ENCODE peak calls at places on chromosomes 3 and 15, in five cellular contexts. H is OCI-LY7, L is GM23248, K is SK-N-SH, Q is HCT116. J is an unnamed sample. For H3K4me1, the result is how much of the 10 kb centered on the place peaks cover.

GRCh38 chr15:80550910-80551265 is 144.2 kb upstream of the ABHD17C start:
- DNase-seq in H (no peak), L (peak), K (no peak), Q (no peak), J (no peak)

GRCh38 chr15:84696757-84697156 is 19.2 kb downstream of the SEC11A start:
- DNase-seq in H (no peak), L (no peak), K (no peak), Q (no peak), J (no peak)

GRCh38 chr3:151421956-151422355 is 37.4 kb upstream of the P2RY12 start:
- DNase-seq in H (peak), L (no peak), K (no peak), Q (no peak), J (no peak)

GRCh38 chr15:55250392-55250791 is 39.2 kb downstream of the RAB27A start:
- DNase-seq in H (no peak), L (peak), K (no peak), Q (no peak), J (no peak)

GRCh38 chr15:61050844-61051569 is 178.1 kb downstream of the RORA start:
- DNase-seq in H (no peak), L (peak), K (no peak), Q (no peak), J (peak)

GRCh38 chr3:177385831-177386301 is 188.6 kb upstream of the TBL1XR1 start:
- DNase-seq in H (no peak), L (peak), K (no peak), Q (no peak), J (no peak)

GRCh38 chr15:80514071-80514780 is 110.0 kb downstream of the ARNT2 start:
- DNase-seq in H (no peak), L (peak), K (no peak), Q (no peak), J (no peak)

GRCh38 chr15:80601256-80601655 is 93.9 kb upstream of the ABHD17C start:
- DNase-seq in H (no peak), L (no peak), K (no peak), Q (no peak), J (no peak)

GRCh38 chr3:40070816-40071215 is 238.7 kb upstream of the EIF1B start:
- DNase-seq in H (no peak), L (peak), K (no peak), Q (no peak), J (no peak)

GRCh38 chr3:151265166-151265565 is 13.2 kb downstream of the P2RY14 start:
- DNase-seq in H (no peak), L (no peak), K (no peak), Q (no peak), J (no peak)

GRCh38 chr3:195909645-195910498 is 1.5 kb upstream of the TNK2 start:
- DNase-seq in H (peak), L (peak), K (peak), Q (peak), J (peak)

GRCh38 chr3:63814300-63814699 is 4.8 kb upstream of the C3orf49 start:
- DNase-seq in H (no peak), L (peak), K (no peak), Q (no peak), J (peak)

GRCh38 chr3:38004415-38005075 is 14.0 kb downstream of the VILL start:
- DNase-seq in H (peak), L (peak), K (peak), Q (peak), J (peak)

GRCh38 chr3:5017953-5018531 is 38.8 kb downstream of the BHLHE40 start:
- DNase-seq in H (no peak), L (peak), K (no peak), Q (no peak), J (peak)

GRCh38 chr3:42061711-42062408 is 29.3 kb upstream of the TRAK1 start:
- DNase-seq in H (no peak), L (peak), K (no peak), Q (peak), J (no peak)

GRCh38 chr15:90009301-90010063 is 8.4 kb downstream of the ZNF710 start:
- DNase-seq in H (no peak), L (no peak), K (no peak), Q (no peak), J (no peak)

GRCh38 chr15:55661431-55661830 is 73.3 kb upstream of the PYGO1 start:
- DNase-seq in H (no peak), L (no peak), K (no peak), Q (no peak), J (peak)

GRCh38 chr15:70902105-70902504 is 9.5 kb downstream of the LRRC49 start:
- DNase-seq in H (no peak), L (peak), K (no peak), Q (peak), J (no peak)

GRCh38 chr3:9809615-9810356 is at the start of gene TTLL3:
- DNase-seq in H (peak), L (peak), K (peak), Q (no peak), J (peak)

GRCh38 chr3:177729939-177730700 is 532.8 kb upstream of the TBL1XR1 start:
- DNase-seq in H (no peak), L (no peak), K (peak), Q (no peak), J (no peak)

GRCh38 chr15:57310876-57311275 is 65.4 kb upstream of the CGNL1 start:
- DNase-seq in H (no peak), L (no peak), K (no peak), Q (no peak), J (no peak)

GRCh38 chr15:57306305-57306943 is 69.9 kb upstream of the CGNL1 start:
- DNase-seq in H (peak), L (peak), K (peak), Q (peak), J (peak)

GRCh38 chr15:57305009-57305408 is 71.3 kb upstream of the CGNL1 start:
- DNase-seq in H (no peak), L (no peak), K (no peak), Q (no peak), J (no peak)

GRCh38 chr15:57306944-57307411 is 69.3 kb upstream of the CGNL1 start:
- DNase-seq in H (no peak), L (no peak), K (no peak), Q (no peak), J (no peak)

DNA sequence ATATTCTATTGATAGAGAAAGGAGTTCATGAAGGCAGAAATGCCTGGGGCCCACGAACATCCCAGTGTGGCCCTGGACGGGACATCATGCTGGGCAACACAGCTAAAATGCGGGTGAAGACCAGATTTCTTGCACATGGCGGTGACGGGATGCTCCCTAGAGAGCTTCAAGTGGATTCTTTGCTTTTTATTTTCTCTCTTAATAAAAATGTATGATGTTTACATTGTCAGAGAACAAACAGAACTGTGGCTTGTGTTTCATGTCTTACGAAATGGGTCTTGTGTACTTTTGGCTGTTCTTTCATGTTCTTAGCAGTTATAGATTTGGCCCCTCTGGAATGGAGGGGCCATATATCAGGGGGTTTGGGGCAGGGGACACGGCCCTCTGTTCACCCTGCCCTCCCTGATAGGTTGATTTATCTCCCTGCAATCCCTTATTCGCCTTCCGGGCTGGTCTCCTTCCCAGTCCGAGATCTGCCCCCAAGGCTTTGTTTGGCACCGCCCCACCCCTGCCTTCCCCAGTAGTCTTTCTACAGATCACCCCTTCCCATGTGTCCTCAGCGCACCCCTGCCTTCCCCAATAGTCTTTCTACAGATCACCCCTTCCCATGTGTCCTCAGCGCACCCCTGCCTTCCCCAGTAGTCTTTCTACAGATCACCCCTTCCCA is 68.6 kb upstream of the CGNL1 start:
- DNase-seq in H (no peak), L (no peak), K (no peak), Q (no peak), J (no peak)
- TF ChIP-seq EZH2phosphoT487 in H (no peak), L (no peak), K (no peak), Q (no peak), J (no peak)

DNA sequence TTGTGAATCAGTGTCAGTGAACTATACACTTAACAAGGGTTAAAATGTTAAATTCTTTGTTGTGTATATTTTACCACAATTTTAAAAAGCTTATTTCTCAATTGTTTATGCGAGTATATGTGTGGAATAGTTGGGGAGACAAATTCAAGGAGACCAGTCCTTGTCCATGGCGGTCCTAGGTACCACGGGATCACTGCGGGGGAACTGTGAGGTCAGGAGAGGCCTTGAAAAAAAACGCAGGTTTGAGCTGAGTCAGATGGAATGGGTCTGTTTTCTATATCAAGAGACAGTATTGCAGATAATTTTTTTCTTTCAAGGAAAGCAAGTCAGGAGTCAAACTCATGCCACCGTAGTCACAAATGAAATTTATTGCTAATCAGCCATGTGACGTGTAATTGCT is 18.5 kb downstream of the IGF1R start:
- DNase-seq in H (no peak), L (no peak), K (no peak), Q (no peak), J (no peak)
- H3K4me1 ChIP-seq in H (under half), L (under half), K (under half), Q (under half), J (under half)

GRCh38 chr3:191197761-191198160 is 1.3 kb upstream of the OSTN start:
- DNase-seq in H (no peak), L (no peak), K (no peak), Q (no peak), J (no peak)
- H3K27ac ChIP-seq in H (no peak), L (no peak), K (no peak), Q (no peak), J (no peak)

GRCh38 chr15:31392761-31393401 is 66.2 kb downstream of the KLF13 start:
- DNase-seq in H (peak), L (peak), K (no peak), Q (no peak), J (peak)
- TF ChIP-seq EZH2phosphoT487 in H (no peak), L (no peak), K (no peak), Q (no peak), J (peak)

DNA sequence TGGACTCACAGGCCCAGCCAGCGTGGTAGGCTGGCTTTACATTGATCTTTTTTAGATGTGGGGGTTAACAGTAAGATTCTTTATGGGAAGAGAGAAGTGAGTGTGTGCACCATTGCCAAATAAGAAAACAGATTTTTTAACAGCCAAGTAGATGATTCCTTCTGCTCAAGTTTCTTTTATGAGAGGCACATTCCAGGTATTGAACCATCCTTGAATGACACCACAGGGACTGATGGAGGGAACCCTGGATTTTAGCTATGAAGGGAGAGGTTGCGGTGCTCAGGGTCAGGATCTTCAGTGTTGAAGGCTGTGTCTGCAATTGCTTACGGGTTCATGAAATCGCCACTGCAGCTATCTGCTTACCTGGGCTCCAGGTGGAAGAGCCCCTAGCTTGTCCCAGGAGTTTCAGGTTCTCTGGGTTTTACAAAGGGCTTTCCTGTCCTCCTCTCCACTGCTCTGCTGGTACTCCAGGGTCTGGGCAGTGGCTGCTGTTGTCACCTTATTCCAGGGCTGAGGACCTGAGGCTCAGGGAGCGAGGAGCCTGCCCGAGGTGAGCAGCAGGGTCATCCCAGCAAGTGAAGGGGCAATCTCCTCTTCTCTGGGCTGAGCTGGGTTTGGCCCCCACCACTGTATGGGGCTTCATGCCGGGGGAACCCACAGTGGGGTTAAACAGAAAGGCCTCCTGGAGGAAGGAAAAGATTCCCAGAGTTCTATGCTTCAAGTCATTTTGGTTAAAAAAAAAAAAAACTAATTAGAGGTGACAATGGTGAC is 53.4 kb downstream of the SMAD6 start:
- DNase-seq in H (no peak), L (no peak), K (no peak), Q (no peak), J (no peak)
- H3K4me1 ChIP-seq in H (under half), L (under half), K (under half), Q (under half), J (under half)

GRCh38 chr15:72180771-72181324 is 16.7 kb downstream of the GRAMD2A start:
- DNase-seq in H (no peak), L (no peak), K (no peak), Q (no peak), J (no peak)

GRCh38 chr15:72182673-72183072 is 14.9 kb downstream of the GRAMD2A start:
- DNase-seq in H (no peak), L (no peak), K (no peak), Q (no peak), J (no peak)

GRCh38 chr15:72183781-72184164 is 13.8 kb downstream of the GRAMD2A start:
- DNase-seq in H (no peak), L (no peak), K (no peak), Q (no peak), J (no peak)

GRCh38 chr15:72182244-72182643 is 15.3 kb downstream of the GRAMD2A start:
- DNase-seq in H (no peak), L (no peak), K (no peak), Q (no peak), J (no peak)

GRCh38 chr15:72184165-72184811 is 13.3 kb downstream of the GRAMD2A start:
- DNase-seq in H (no peak), L (peak), K (peak), Q (peak), J (peak)
- H3K27ac ChIP-seq in H (no peak), L (no peak), K (no peak), Q (peak), J (no peak)

GRCh38 chr15:72785452-72786243 is 2.1 kb upstream of the ADPGK start:
- DNase-seq in H (no peak), L (peak), K (no peak), Q (no peak), J (no peak)
- TF ChIP-seq EZH2phosphoT487 in H (no peak), L (no peak), K (no peak), Q (no peak), J (no peak)

GRCh38 chr15:95929232-95929846 is 401.2 kb upstream of the NR2F2 start:
- DNase-seq in H (no peak), L (no peak), K (no peak), Q (no peak), J (no peak)
- H3K4me1 ChIP-seq in H (under half), L (under half), K (under half), Q (under half), J (under half)

GRCh38 chr3:11661827-11662226 is 18.1 kb upstream of the VGLL4 start:
- DNase-seq in H (no peak), L (peak), K (no peak), Q (no peak), J (no peak)

GRCh38 chr3:11661052-11661656 is 17.4 kb upstream of the VGLL4 start:
- DNase-seq in H (no peak), L (no peak), K (no peak), Q (no peak), J (no peak)

GRCh38 chr3:11660242-11660641 is 16.5 kb upstream of the VGLL4 start:
- DNase-seq in H (no peak), L (no peak), K (no peak), Q (no peak), J (no peak)

GRCh38 chr3:11665331-11665730 is 21.6 kb upstream of the VGLL4 start:
- DNase-seq in H (no peak), L (no peak), K (no peak), Q (no peak), J (no peak)

DNA sequence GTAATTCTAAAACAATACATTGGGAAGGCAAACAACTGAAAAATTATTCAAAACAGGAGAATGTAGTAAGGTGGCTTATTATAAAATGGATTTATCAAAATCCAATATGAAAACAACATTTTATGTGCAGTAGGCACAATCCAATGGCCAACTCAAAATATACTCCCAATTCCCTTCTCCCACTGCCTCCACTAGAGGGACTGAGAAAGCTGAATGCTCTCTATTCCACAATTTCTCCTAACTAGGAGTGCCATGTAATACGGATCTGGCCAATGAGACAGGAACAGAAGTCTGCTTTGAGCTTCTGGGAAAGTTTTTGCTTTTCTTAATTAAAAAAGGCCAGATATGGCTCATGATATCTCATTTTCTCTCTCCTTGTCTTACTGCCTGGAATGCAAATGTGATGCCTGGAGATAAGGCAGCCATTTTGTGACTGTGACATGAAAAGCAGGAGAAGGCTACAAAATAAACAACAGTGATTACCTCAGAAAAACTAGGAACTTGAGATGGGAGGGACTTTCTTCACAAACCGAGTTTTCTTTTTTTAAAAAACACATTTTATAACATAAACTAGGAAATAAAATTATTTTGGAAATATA is 18.8 kb upstream of the VGLL4 start:
- DNase-seq in H (no peak), L (peak), K (no peak), Q (peak), J (no peak)
- H3K27ac ChIP-seq in H (no peak), L (no peak), K (no peak), Q (no peak), J (no peak)

GRCh38 chr15:83435782-83436181 is 11.4 kb upstream of the SH3GL3 start:
- DNase-seq in H (no peak), L (peak), K (no peak), Q (no peak), J (no peak)
- TF ChIP-seq EZH2phosphoT487 in H (no peak), L (no peak), K (no peak), Q (no peak), J (no peak)

J was measured in neural progenitor cell.